ENCODE peak calls at places on chromosomes 11 and 22, in five cellular contexts. Y is AG10803, L is IMR-90, R is OCI-LY7, A is body of pancreas. S is an unnamed sample.

GRCh38 chr11:100810146-100810545 is 123.1 kb downstream of the ARHGAP42 start:
- DNase-seq in Y (peak), L (peak), R (no peak), A (no peak), S (no peak)

GRCh38 chr11:72736452-72737069 is 15.6 kb downstream of the ARAP1 start:
- DNase-seq in Y (peak), L (peak), R (peak), A (no peak), S (peak)

GRCh38 chr11:77113382-77114088 is 10.9 kb downstream of the OMP start:
- DNase-seq in Y (peak), L (peak), R (peak), A (peak), S (peak)

GRCh38 chr11:122159173-122159701 is 43.2 kb upstream of the BLID start:
- DNase-seq in Y (peak), L (peak), R (no peak), A (no peak), S (no peak)

GRCh38 chr22:49847751-49848689 is 5.6 kb upstream of the ZBED4 start:
- DNase-seq in Y (no peak), L (no peak), R (no peak), A (peak), S (no peak)

GRCh38 chr22:17969732-17970131 is 54.6 kb downstream of the MICAL3 start:
- DNase-seq in Y (peak), L (peak), R (no peak), A (no peak), S (no peak)

GRCh38 chr11:93541884-93542752 is 1.1 kb downstream of the SMCO4 start:
- DNase-seq in Y (peak), L (peak), R (peak), A (peak), S (peak)

GRCh38 chr11:7449841-7450214 is 35.5 kb upstream of the OLFML1 start:
- DNase-seq in Y (no peak), L (no peak), R (no peak), A (peak), S (no peak)

GRCh38 chr11:109308551-109308950 is 113.4 kb upstream of the C11orf87 start:
- DNase-seq in Y (peak), L (no peak), R (no peak), A (no peak), S (no peak)

GRCh38 chr22:25892678-25893077 is 150.7 kb downstream of the MYO18B start:
- DNase-seq in Y (no peak), L (no peak), R (no peak), A (no peak), S (no peak)
- TF ChIP-seq CTCF in Y (no peak), L (no peak), R (peak), A (no peak), S (no peak)

GRCh38 chr11:117586392-117586791 is 210.6 kb downstream of the DSCAML1 start:
- DNase-seq in Y (no peak), L (no peak), R (no peak), A (no peak), S (no peak)

GRCh38 chr11:117583063-117583801 is 213.8 kb downstream of the DSCAML1 start:
- DNase-seq in Y (no peak), L (no peak), R (no peak), A (no peak), S (no peak)

GRCh38 chr11:117585631-117586030 is 211.4 kb downstream of the DSCAML1 start:
- DNase-seq in Y (no peak), L (no peak), R (no peak), A (no peak), S (no peak)

GRCh38 chr11:117582491-117582890 is 214.5 kb downstream of the DSCAML1 start:
- DNase-seq in Y (no peak), L (no peak), R (no peak), A (no peak), S (no peak)

DNA sequence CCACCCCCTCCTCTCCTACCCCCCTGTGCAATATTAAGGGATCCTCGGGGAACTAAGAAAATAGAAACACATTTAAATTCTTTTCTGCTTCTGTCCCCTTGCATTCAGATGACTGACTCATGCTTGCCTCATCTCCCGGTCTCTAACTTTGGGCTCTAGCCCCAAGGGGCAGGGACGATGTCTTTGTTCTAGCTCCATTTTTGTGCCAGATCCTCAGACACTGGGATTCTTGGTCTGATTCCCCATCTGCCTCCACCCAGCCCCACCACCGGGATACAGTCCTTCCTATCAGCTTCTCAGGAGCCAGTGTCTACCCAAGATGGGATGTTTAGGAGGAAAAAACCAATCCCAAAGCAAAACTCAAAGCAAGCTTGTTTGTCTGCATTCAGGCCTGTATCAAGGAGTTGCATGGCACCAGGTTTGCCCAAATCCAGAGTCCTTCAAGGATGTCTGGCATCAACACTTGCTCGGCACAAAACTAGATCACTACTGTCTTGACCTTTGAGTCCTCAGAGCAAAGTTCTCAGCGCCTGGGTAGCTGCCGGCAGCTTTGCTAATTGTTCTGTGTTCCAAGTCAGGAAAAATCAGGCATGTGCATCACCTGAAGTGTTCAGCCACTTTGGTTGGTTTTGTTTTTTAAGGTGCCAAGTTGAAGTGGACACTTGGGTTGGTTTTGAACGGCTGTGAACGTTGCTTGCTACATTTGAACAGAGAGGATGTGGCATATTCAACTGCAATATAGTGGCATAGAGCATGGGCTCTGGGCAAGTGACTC is 212.8 kb downstream of the DSCAML1 start:
- DNase-seq in Y (peak), L (peak), R (no peak), A (no peak), S (no peak)
- H3K4me3 ChIP-seq in Y (no peak), L (no peak), R (no peak), A (no peak), S (no peak)

GRCh38 chr11:47848636-47849155 is 546 bp upstream of the NUP160 start:
- DNase-seq in Y (no peak), L (no peak), R (no peak), A (no peak), S (no peak)
- TF ChIP-seq CTCF in Y (no peak), L (no peak), R (peak), A (peak), S (no peak)

DNA sequence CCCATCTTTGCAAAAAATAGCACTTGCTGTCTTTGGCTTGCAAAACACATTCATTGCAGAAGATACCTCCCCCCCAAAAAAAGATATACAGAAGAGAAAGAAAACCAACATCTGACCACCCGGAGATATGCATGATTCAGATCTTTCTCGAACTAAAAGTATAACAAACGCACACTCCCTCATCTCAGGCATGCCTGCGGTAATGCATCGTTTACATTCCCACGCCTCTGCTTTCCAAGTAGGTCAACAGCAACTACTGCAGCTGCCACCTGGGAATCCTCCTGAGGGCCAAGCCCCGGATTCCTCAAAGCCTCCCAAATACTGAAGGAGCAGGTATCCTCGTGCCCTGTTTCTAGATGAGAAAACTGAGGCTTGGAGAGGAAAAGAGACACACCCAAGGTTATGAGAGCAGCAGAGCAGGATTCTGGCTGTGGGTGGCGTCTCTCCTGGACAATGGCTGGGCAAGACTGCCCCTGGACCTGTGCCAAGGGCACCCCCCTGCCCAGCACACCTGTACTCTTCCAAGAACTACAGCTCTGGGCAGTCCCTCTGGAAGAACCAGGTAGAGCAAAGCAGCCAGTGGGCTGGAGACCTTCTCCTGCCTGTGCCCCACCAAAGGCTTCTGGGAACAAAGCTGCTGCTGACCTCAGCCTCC is 38.1 kb downstream of the NUP50 start:
- DNase-seq in Y (peak), L (peak), R (no peak), A (no peak), S (no peak)
- H3K4me3 ChIP-seq in Y (no peak), L (no peak), R (no peak), A (no peak), S (no peak)

GRCh38 chr11:13210424-13210823 is 67.2 kb upstream of the BMAL1 start:
- DNase-seq in Y (peak), L (peak), R (no peak), A (peak), S (peak)
- TF ChIP-seq CTCF in Y (peak), L (peak), R (peak), A (peak), S (peak)

DNA sequence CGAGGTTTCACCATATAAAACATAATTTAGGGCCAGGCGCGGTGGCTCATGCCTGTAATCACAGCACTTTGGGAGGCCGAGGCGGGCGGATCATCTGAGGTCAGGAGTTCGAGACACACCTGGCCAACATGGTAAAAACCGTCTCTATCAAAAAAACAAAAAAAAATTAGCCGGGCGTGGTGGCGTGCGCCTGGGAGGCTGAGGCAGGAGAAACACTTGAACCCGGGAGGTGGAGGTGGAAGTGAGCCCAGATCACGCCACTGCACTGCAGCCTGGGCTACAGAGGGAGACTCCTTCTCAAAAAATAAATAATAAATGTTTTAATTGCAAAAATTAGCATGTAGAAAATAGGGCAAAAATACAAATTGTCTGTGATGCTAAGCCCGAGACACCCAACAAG is 993 bp upstream of the SFI1 start:
- DNase-seq in Y (no peak), L (no peak), R (peak), A (no peak), S (peak)
- H3K4me3 ChIP-seq in Y (peak), L (peak), R (peak), A (peak), S (peak)

GRCh38 chr11:14417186-14417585 is 58.2 kb upstream of the RRAS2 start:
- DNase-seq in Y (peak), L (peak), R (no peak), A (no peak), S (no peak)

GRCh38 chr11:14409891-14410290 is 50.9 kb upstream of the RRAS2 start:
- DNase-seq in Y (no peak), L (no peak), R (no peak), A (no peak), S (no peak)

GRCh38 chr11:14411818-14412217 is 52.8 kb upstream of the RRAS2 start:
- DNase-seq in Y (peak), L (peak), R (no peak), A (no peak), S (no peak)

GRCh38 chr11:14414470-14415461 is 55.8 kb upstream of the RRAS2 start:
- DNase-seq in Y (no peak), L (peak), R (no peak), A (no peak), S (peak)

DNA sequence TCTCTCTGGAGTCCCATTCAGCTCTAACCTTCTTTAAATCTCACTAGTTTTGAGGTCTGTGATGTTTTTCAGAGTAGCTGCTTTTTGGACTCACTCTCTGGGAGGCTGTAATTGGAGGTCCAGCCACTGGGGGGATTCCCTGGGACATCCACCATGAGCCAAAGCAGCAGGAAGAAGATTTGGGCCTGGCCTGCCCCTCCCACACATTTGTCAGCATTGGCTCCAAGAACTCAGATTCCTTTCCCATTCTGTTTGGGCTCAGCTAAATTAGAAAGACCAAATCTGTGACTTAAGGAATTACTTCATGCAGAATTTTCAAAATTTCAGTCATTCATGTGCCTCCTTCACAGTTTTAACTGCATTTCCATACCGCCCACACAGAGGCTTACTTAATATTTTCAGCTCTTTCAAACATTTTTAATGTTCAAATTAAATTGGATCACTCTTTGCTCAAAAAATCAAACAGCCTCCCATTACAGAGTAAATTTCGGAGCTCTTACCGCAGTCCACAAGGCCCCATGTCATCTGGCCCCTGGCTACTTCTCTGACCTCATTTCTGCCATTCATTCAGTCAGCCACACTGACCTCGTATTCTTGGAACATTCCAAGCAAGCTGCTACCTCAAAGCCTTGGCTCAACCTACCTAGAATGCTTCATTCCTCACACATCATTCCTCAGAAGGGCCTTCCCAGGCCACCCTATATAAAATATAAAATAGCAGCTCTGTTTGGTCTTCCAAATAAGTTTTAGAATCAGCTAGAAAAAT is 54.5 kb upstream of the RRAS2 start:
- DNase-seq in Y (peak), L (peak), R (no peak), A (no peak), S (peak)
- TF ChIP-seq CTCF in Y (peak), L (peak), R (peak), A (no peak), S (no peak)

DNA sequence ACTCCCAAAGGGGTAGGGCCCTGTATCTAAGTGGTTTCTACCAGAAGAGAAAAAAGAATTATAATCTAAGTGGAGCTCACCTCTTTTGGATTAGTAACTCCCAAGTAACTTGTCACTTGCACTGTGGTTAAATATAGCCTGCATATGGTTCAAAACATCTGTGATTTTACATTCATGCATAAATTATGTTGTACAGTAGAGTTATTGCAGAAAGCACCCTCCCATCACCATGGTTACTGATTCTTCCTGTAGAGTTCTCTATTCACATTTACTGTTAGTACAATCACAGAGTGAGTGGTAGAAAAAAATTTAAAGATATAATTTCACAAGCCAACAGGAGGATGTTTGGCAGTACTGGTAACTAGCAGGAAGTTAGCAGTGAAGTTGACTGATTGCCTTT is 80.4 kb downstream of the LRRC4C start:
- DNase-seq in Y (no peak), L (no peak), R (no peak), A (no peak), S (no peak)
- H3K4me3 ChIP-seq in Y (no peak), L (no peak), R (no peak), A (no peak), S (no peak)